ENCODE peak calls at places on chromosomes 1 and 21, in nine cellular contexts. T is Right ventricle myocardium superior; D is activated gamma-delta T cell; C is mucosa of gallbladder; J is foreskin keratinocyte; Q is iPS DF 6.9; P is H4; O is ACHN; A is CD4-positive, alpha-beta memory T cell. M is an unnamed sample.

GRCh38 chr1:224763126-224763764 is 147.1 kb downstream of the CNIH3 start:
- DNase-seq in C (no peak), P (no peak), D (no peak), O (no peak), A (no peak), T (peak; percentile 42), J (no peak), Q (no peak), M (no peak)

GRCh38 chr1:38131024-38131585 is 84.5 kb upstream of the POU3F1 start:
- DNase-seq in T (no peak), J (no peak), O (no peak), C (no peak), A (no peak), P (no peak), Q (no peak), D (no peak), M (no peak)

GRCh38 chr1:173258484-173259264 is 51.5 kb upstream of the TNFSF4 start:
- DNase-seq in C (no peak), T (no peak), A (no peak), P (no peak), Q (no peak), J (no peak), O (no peak), D (no peak), M (no peak)

GRCh38 chr1:150555971-150556865 is 7.0 kb downstream of the ADAMTSL4 start:
- DNase-seq in C (no peak), A (no peak), O (no peak), P (no peak), T (peak; percentile 41), D (no peak), J (no peak), Q (no peak), M (no peak)

GRCh38 chr1:6124746-6125365 is 55.3 kb downstream of the CHD5 start:
- DNase-seq in O (no peak), A (no peak), D (no peak), P (no peak), Q (no peak), C (no peak), J (no peak), T (peak; percentile 20), M (no peak)

GRCh38 chr1:215890438-215890837 is 323.3 kb downstream of the KCTD3 start:
- DNase-seq in Q (no peak), T (no peak), C (no peak), D (no peak), O (no peak), J (no peak), P (no peak), A (no peak), M (no peak)

GRCh38 chr1:227886993-227887696 is 60.6 kb downstream of the WNT9A start:
- DNase-seq in J (no peak), P (no peak), D (no peak), Q (no peak), T (peak; percentile 87), A (peak; percentile 18), O (no peak), C (peak; percentile 52), M (no peak)

GRCh38 chr1:85078903-85079302 is 30.6 kb upstream of the MCOLN3 start:
- DNase-seq in P (no peak), Q (no peak), C (no peak), D (no peak), J (no peak), A (no peak), O (no peak), T (no peak), M (no peak)

GRCh38 chr1:101995984-101996731 is 568 bp downstream of the OLFM3 start:
- DNase-seq in C (no peak), O (no peak), J (no peak), D (no peak), A (no peak), Q (no peak), T (no peak), P (no peak), M (no peak)

GRCh38 chr1:41343790-41344679 is 17.2 kb upstream of the FOXO6 start:
- DNase-seq in P (no peak), D (no peak), A (no peak), T (no peak), Q (no peak), J (no peak), O (no peak), C (no peak), M (no peak)

GRCh38 chr1:162035241-162035640 is 11.6 kb upstream of the OLFML2B start:
- DNase-seq in J (no peak), A (no peak), P (peak; percentile 42), C (no peak), T (no peak), Q (no peak), D (no peak), O (peak; percentile 33), M (peak; percentile 66)

GRCh38 chr1:175208773-175209492 is 16.4 kb upstream of the KIAA0040 start:
- DNase-seq in J (no peak), P (no peak), O (no peak), D (no peak), Q (no peak), A (peak; percentile 80), T (no peak), C (no peak), M (no peak)

GRCh38 chr21:45894107-45894810 is 87.3 kb upstream of the COL6A1 start:
- DNase-seq in Q (no peak), A (no peak), O (no peak), P (no peak), T (peak; percentile 82), C (peak; percentile 38), J (no peak), D (no peak), M (no peak)

GRCh38 chr1:37831809-37832208 is 23.8 kb upstream of the YRDC start:
- DNase-seq in J (no peak), T (no peak), D (no peak), A (no peak), C (no peak), O (no peak), P (no peak), Q (no peak), M (no peak)

GRCh38 chr1:23561813-23562100 is 2.5 kb upstream of the ID3 start:
- DNase-seq in A (no peak), J (no peak), P (no peak), O (no peak), Q (no peak), C (no peak), T (no peak), D (no peak), M (no peak)

GRCh38 chr1:206460846-206461426 is 9.3 kb upstream of the IKBKE start:
- DNase-seq in Q (no peak), D (no peak), A (no peak), P (no peak), O (no peak), J (no peak), C (no peak), T (no peak), M (no peak)

GRCh38 chr1:20705356-20705755 is 12.5 kb downstream of the KIF17 start:
- DNase-seq in O (no peak), C (no peak), P (no peak), D (no peak), T (no peak), A (no peak), Q (no peak), J (no peak), M (no peak)

GRCh38 chr1:198937231-198938031 is 298.6 kb downstream of the PTPRC start:
- DNase-seq in J (peak; percentile 86), A (peak; percentile 52), T (no peak), D (no peak), P (peak; percentile 98), O (peak; percentile 97), Q (no peak), C (peak; percentile 77), M (peak; percentile 91)

GRCh38 chr1:1470626-1471388 is 758 bp upstream of the ATAD3B start:
- DNase-seq in A (peak; percentile 35), T (no peak), Q (no peak), P (no peak), C (no peak), D (no peak), O (peak; percentile 10), J (no peak), M (peak; percentile 39)

GRCh38 chr1:65011983-65012382 is 45.6 kb upstream of the JAK1 start:
- DNase-seq in A (no peak), C (no peak), Q (no peak), D (no peak), T (no peak), P (no peak), O (no peak), J (no peak), M (no peak)

GRCh38 chr1:10975567-10976326 is 36.7 kb upstream of the TARDBP start:
- DNase-seq in J (peak; percentile 53), C (peak; percentile 67), A (no peak), Q (no peak), O (peak; percentile 48), D (no peak), T (no peak), P (peak; percentile 84), M (peak; percentile 84)

GRCh38 chr1:185375583-185375982 is 58.5 kb upstream of the IVNS1ABP start:
- DNase-seq in D (no peak), C (peak; percentile 17), J (no peak), O (no peak), Q (no peak), P (no peak), T (peak; percentile 47), A (no peak), M (peak; percentile 23)

GRCh38 chr1:240029418-240029817 is 62.3 kb upstream of the FMN2 start:
- DNase-seq in C (no peak), T (no peak), A (no peak), Q (no peak), D (no peak), O (no peak), J (no peak), P (no peak), M (no peak)

GRCh38 chr1:109040627-109041613 is 982 bp downstream of the WDR47 start:
- DNase-seq in D (no peak), C (peak; percentile 13), A (no peak), Q (no peak), T (peak; percentile 47), J (no peak), O (peak; percentile 20), P (no peak), M (peak; percentile 19)

GRCh38 chr1:212013672-212014071 is 21.7 kb downstream of the INTS7 start:
- DNase-seq in T (no peak), D (no peak), O (no peak), Q (no peak), P (no peak), C (no peak), J (no peak), A (no peak), M (no peak)

GRCh38 chr1:58575831-58576726 is 973 bp downstream of the TACSTD2 start:
- DNase-seq in P (no peak), A (no peak), J (no peak), D (no peak), C (peak; percentile 36), O (no peak), T (peak; percentile 51), Q (no peak), M (peak; percentile 65)

GRCh38 chr1:3393024-3393986 is 61.2 kb upstream of the ARHGEF16 start:
- DNase-seq in C (no peak), P (no peak), O (no peak), A (no peak), Q (no peak), J (no peak), T (peak; percentile 80), D (no peak), M (no peak)

GRCh38 chr1:55050283-55050682 is 10.9 kb downstream of the PCSK9 start:
- DNase-seq in Q (no peak), T (no peak), J (no peak), P (peak; percentile 35), O (no peak), D (no peak), C (no peak), A (no peak), M (no peak)

GRCh38 chr1:1770102-1770501 is 8.2 kb downstream of the NADK start:
- DNase-seq in D (no peak), Q (no peak), P (no peak), J (no peak), A (no peak), O (no peak), C (no peak), T (no peak), M (no peak)

GRCh38 chr1:172449012-172449584 is 5.2 kb upstream of the PIGC start:
- DNase-seq in T (no peak), A (no peak), O (peak; percentile 36), P (no peak), Q (no peak), C (peak; percentile 54), D (no peak), J (no peak), M (peak; percentile 30)

GRCh38 chr1:156870734-156871133 is 10.1 kb downstream of the NTRK1 start:
- DNase-seq in J (peak; percentile 71), P (peak; percentile 76), C (no peak), O (peak; percentile 60), T (no peak), A (no peak), D (no peak), Q (no peak), M (peak; percentile 87)